ENCODE peak calls at places on chromosomes 16 and 17, in six cellular contexts. U is WTC11; I is lung microvascular endothelial cell; P is activated CD4-positive, alpha-beta memory T cell treated with anti-CD3 and anti-CD28 coated beads, Interleukin-2, amount 10 ng/mL, durations not matched to agents 7 days and 5 days; S is choroid plexus epithelial cell; R is pons. O is an unnamed sample.

GRCh38 chr17:65627892-65628622 is 66.6 kb upstream of the AXIN2 start:
- DNase-seq in S (peak), I (peak), U (no peak), P (no peak), R (no peak), O (no peak)

GRCh38 chr17:50947844-50948514 is 81.8 kb upstream of the TOB1 start:
- DNase-seq in P (no peak), U (no peak), I (no peak), R (peak), S (no peak), O (peak)

GRCh38 chr17:7388856-7389255 is 5.5 kb downstream of the PLSCR3 start:
- DNase-seq in I (no peak), P (no peak), R (no peak), U (no peak), S (no peak), O (no peak)

GRCh38 chr17:82013341-82013740 is 9.3 kb downstream of the CENPX start:
- DNase-seq in U (no peak), I (peak), R (no peak), S (no peak), P (no peak), O (no peak)

GRCh38 chr16:27625050-27625697 is 75.2 kb downstream of the KATNIP start:
- DNase-seq in S (peak), P (no peak), I (peak), R (no peak), U (no peak), O (no peak)

GRCh38 chr16:17245727-17246576 is 224.8 kb downstream of the XYLT1 start:
- DNase-seq in I (no peak), U (no peak), P (no peak), R (no peak), S (no peak), O (no peak)

GRCh38 chr16:89004209-89004831 is 27.3 kb upstream of the CBFA2T3 start:
- DNase-seq in I (peak), P (no peak), R (no peak), S (peak), U (no peak), O (no peak)

GRCh38 chr17:2137342-2138098 is 82.6 kb downstream of the HIC1 start:
- DNase-seq in I (peak), R (no peak), P (no peak), S (peak), U (peak), O (peak)

GRCh38 chr17:68398731-68399637 is 58.3 kb downstream of the WIPI1 start:
- DNase-seq in I (peak), S (peak), P (peak), R (peak), U (peak), O (peak)

GRCh38 chr16:28537964-28538732 is 626 bp downstream of the NUPR1 start:
- DNase-seq in S (no peak), I (peak), P (no peak), R (no peak), U (no peak), O (no peak)

GRCh38 chr17:44536090-44536960 is 21.0 kb upstream of the FZD2 start:
- DNase-seq in S (peak), P (no peak), I (peak), R (peak), U (no peak), O (no peak)

GRCh38 chr16:56675685-56676210 is 6.1 kb downstream of the MT1H start:
- DNase-seq in P (peak), U (peak), R (no peak), S (no peak), I (no peak), O (no peak)

GRCh38 chr16:83552193-83552592 is 255.6 kb upstream of the HSBP1 start:
- DNase-seq in P (no peak), S (peak), I (peak), U (no peak), R (no peak), O (no peak)

GRCh38 chr16:47577029-47577428 is 115.9 kb downstream of the PHKB start:
- DNase-seq in P (no peak), I (no peak), U (no peak), S (no peak), R (no peak), O (no peak)

GRCh38 chr16:89953671-89954406 is 5.3 kb downstream of the DEF8 start:
- DNase-seq in P (no peak), U (no peak), R (no peak), S (no peak), I (no peak), O (peak)

O was measured in GM13977.